ENCODE peak calls at places on chromosome 3, in five cellular contexts. One of them, this sample, is unnamed.

GRCh38 chr3:45599424-45599886 is 4.9 kb downstream of the LIMD1 start:
- DNase-seq in myocyte: peak
- DNase-seq in uterus: no peak
- DNase-seq in cardiac fibroblast: no peak
- DNase-seq in naive thymus-derived CD8-positive, alpha-beta T cell: no peak
- DNase-seq in this sample: no peak

GRCh38 chr3:107555359-107555758 is 32.6 kb downstream of the BBX start:
- DNase-seq in myocyte: no peak
- DNase-seq in uterus: no peak
- DNase-seq in cardiac fibroblast: no peak
- DNase-seq in naive thymus-derived CD8-positive, alpha-beta T cell: no peak
- DNase-seq in this sample: no peak

GRCh38 chr3:143668924-143669790 is 179.1 kb downstream of the SLC9A9 start:
- DNase-seq in myocyte: no peak
- DNase-seq in uterus: no peak
- DNase-seq in cardiac fibroblast: no peak
- DNase-seq in naive thymus-derived CD8-positive, alpha-beta T cell: no peak
- DNase-seq in this sample: no peak

GRCh38 chr3:185823280-185824044 is 1.4 kb downstream of the IGF2BP2 start:
- DNase-seq in myocyte: peak
- DNase-seq in uterus: peak
- DNase-seq in cardiac fibroblast: peak
- DNase-seq in naive thymus-derived CD8-positive, alpha-beta T cell: no peak
- DNase-seq in this sample: no peak

GRCh38 chr3:8239095-8239494 is 262.5 kb upstream of the LMCD1 start:
- DNase-seq in myocyte: no peak
- DNase-seq in uterus: no peak
- DNase-seq in cardiac fibroblast: no peak
- DNase-seq in naive thymus-derived CD8-positive, alpha-beta T cell: no peak
- DNase-seq in this sample: no peak

GRCh38 chr3:108090066-108090700 is 648 bp downstream of the CD47 start:
- DNase-seq in myocyte: peak
- DNase-seq in uterus: peak
- DNase-seq in cardiac fibroblast: peak
- DNase-seq in naive thymus-derived CD8-positive, alpha-beta T cell: peak
- DNase-seq in this sample: peak

GRCh38 chr3:24483873-24484272 is 10.8 kb downstream of the THRB start:
- DNase-seq in myocyte: no peak
- DNase-seq in uterus: no peak
- DNase-seq in cardiac fibroblast: no peak
- DNase-seq in naive thymus-derived CD8-positive, alpha-beta T cell: no peak
- DNase-seq in this sample: peak

GRCh38 chr3:70716832-70717231 is 404.4 kb upstream of the MDFIC2 start:
- DNase-seq in myocyte: peak
- DNase-seq in uterus: peak
- DNase-seq in cardiac fibroblast: peak
- DNase-seq in naive thymus-derived CD8-positive, alpha-beta T cell: no peak
- DNase-seq in this sample: peak

GRCh38 chr3:137217733-137218132 is 259.9 kb downstream of the IL20RB start:
- DNase-seq in myocyte: no peak
- DNase-seq in uterus: no peak
- DNase-seq in cardiac fibroblast: no peak
- DNase-seq in naive thymus-derived CD8-positive, alpha-beta T cell: no peak
- DNase-seq in this sample: no peak

GRCh38 chr3:133797396-133798105 is 8.1 kb upstream of the SRPRB start:
- DNase-seq in myocyte: no peak
- DNase-seq in uterus: no peak
- DNase-seq in cardiac fibroblast: no peak
- DNase-seq in naive thymus-derived CD8-positive, alpha-beta T cell: no peak
- DNase-seq in this sample: no peak

GRCh38 chr3:12479919-12480425 is 4.3 kb upstream of the TSEN2 start:
- DNase-seq in myocyte: peak
- DNase-seq in uterus: peak
- DNase-seq in cardiac fibroblast: peak
- DNase-seq in naive thymus-derived CD8-positive, alpha-beta T cell: peak
- DNase-seq in this sample: no peak

GRCh38 chr3:195537995-195538394 is 5.1 kb downstream of the PPP1R2 start:
- DNase-seq in myocyte: peak
- DNase-seq in uterus: no peak
- DNase-seq in cardiac fibroblast: no peak
- DNase-seq in naive thymus-derived CD8-positive, alpha-beta T cell: no peak
- DNase-seq in this sample: no peak

GRCh38 chr3:45929042-45929679 is 14.1 kb upstream of the CXCR6 start:
- DNase-seq in myocyte: peak
- DNase-seq in uterus: no peak
- DNase-seq in cardiac fibroblast: peak
- DNase-seq in naive thymus-derived CD8-positive, alpha-beta T cell: peak
- DNase-seq in this sample: no peak

GRCh38 chr3:196941846-196942225 is 492 bp downstream of the NCBP2 start:
- DNase-seq in myocyte: no peak
- DNase-seq in uterus: no peak
- DNase-seq in cardiac fibroblast: peak
- DNase-seq in naive thymus-derived CD8-positive, alpha-beta T cell: peak
- DNase-seq in this sample: no peak

GRCh38 chr3:23928525-23928924 is 11.6 kb downstream of the RPL15 start:
- DNase-seq in myocyte: no peak
- DNase-seq in uterus: no peak
- DNase-seq in cardiac fibroblast: no peak
- DNase-seq in naive thymus-derived CD8-positive, alpha-beta T cell: no peak
- DNase-seq in this sample: no peak

GRCh38 chr3:35932995-35933394 is 293.7 kb downstream of the ARPP21 start:
- DNase-seq in myocyte: peak
- DNase-seq in uterus: no peak
- DNase-seq in cardiac fibroblast: peak
- DNase-seq in naive thymus-derived CD8-positive, alpha-beta T cell: no peak
- DNase-seq in this sample: no peak

GRCh38 chr3:10550705-10551104 is 45.3 kb upstream of the ATP2B2 start:
- DNase-seq in myocyte: peak
- DNase-seq in uterus: no peak
- DNase-seq in cardiac fibroblast: no peak
- DNase-seq in naive thymus-derived CD8-positive, alpha-beta T cell: no peak
- DNase-seq in this sample: no peak

GRCh38 chr3:59876533-59877062 is 826.8 kb upstream of the CFAP20DC start:
- DNase-seq in myocyte: no peak
- DNase-seq in uterus: no peak
- DNase-seq in cardiac fibroblast: no peak
- DNase-seq in naive thymus-derived CD8-positive, alpha-beta T cell: no peak
- DNase-seq in this sample: no peak

GRCh38 chr3:169556909-169557308 is 106.6 kb downstream of the MECOM start:
- DNase-seq in myocyte: no peak
- DNase-seq in uterus: no peak
- DNase-seq in cardiac fibroblast: no peak
- DNase-seq in naive thymus-derived CD8-positive, alpha-beta T cell: no peak
- DNase-seq in this sample: no peak

GRCh38 chr3:126750760-126751129 is 46.7 kb downstream of the CHCHD6 start:
- DNase-seq in myocyte: peak
- DNase-seq in uterus: no peak
- DNase-seq in cardiac fibroblast: no peak
- DNase-seq in naive thymus-derived CD8-positive, alpha-beta T cell: no peak
- DNase-seq in this sample: no peak

GRCh38 chr3:64224826-64225606 is at the start of gene PRICKLE2:
- DNase-seq in myocyte: peak
- DNase-seq in uterus: peak
- DNase-seq in cardiac fibroblast: peak
- DNase-seq in naive thymus-derived CD8-positive, alpha-beta T cell: no peak
- DNase-seq in this sample: peak

GRCh38 chr3:112341386-112341785 is 8.4 kb downstream of the CD200 start:
- DNase-seq in myocyte: no peak
- DNase-seq in uterus: no peak
- DNase-seq in cardiac fibroblast: no peak
- DNase-seq in naive thymus-derived CD8-positive, alpha-beta T cell: no peak
- DNase-seq in this sample: no peak

GRCh38 chr3:194333212-194333980 is 17.7 kb downstream of the CPN2 start:
- DNase-seq in myocyte: peak
- DNase-seq in uterus: peak
- DNase-seq in cardiac fibroblast: peak
- DNase-seq in naive thymus-derived CD8-positive, alpha-beta T cell: peak
- DNase-seq in this sample: peak

GRCh38 chr3:157122116-157122515 is 37.8 kb downstream of the CCNL1 start:
- DNase-seq in myocyte: peak
- DNase-seq in uterus: peak
- DNase-seq in cardiac fibroblast: peak
- DNase-seq in naive thymus-derived CD8-positive, alpha-beta T cell: no peak
- DNase-seq in this sample: no peak

GRCh38 chr3:11072631-11073030 is 80.1 kb downstream of the SLC6A1 start:
- DNase-seq in myocyte: no peak
- DNase-seq in uterus: no peak
- DNase-seq in cardiac fibroblast: no peak
- DNase-seq in naive thymus-derived CD8-positive, alpha-beta T cell: no peak
- DNase-seq in this sample: no peak

GRCh38 chr3:142019794-142020320 is 129.5 kb downstream of the TFDP2 start:
- DNase-seq in myocyte: no peak
- DNase-seq in uterus: no peak
- DNase-seq in cardiac fibroblast: no peak
- DNase-seq in naive thymus-derived CD8-positive, alpha-beta T cell: no peak
- DNase-seq in this sample: no peak

GRCh38 chr3:126304704-126305103 is 52.5 kb downstream of the KLF15 start:
- DNase-seq in myocyte: no peak
- DNase-seq in uterus: no peak
- DNase-seq in cardiac fibroblast: no peak
- DNase-seq in naive thymus-derived CD8-positive, alpha-beta T cell: no peak
- DNase-seq in this sample: no peak

GRCh38 chr3:76065975-76066374 is 280.6 kb upstream of the ZNF717 start:
- DNase-seq in myocyte: peak
- DNase-seq in uterus: no peak
- DNase-seq in cardiac fibroblast: no peak
- DNase-seq in naive thymus-derived CD8-positive, alpha-beta T cell: no peak
- DNase-seq in this sample: no peak

GRCh38 chr3:58021072-58021959 is 13.1 kb downstream of the FLNB start:
- DNase-seq in myocyte: no peak
- DNase-seq in uterus: no peak
- DNase-seq in cardiac fibroblast: no peak
- DNase-seq in naive thymus-derived CD8-positive, alpha-beta T cell: no peak
- DNase-seq in this sample: no peak

GRCh38 chr3:66609660-66610547 is 109.1 kb upstream of the LRIG1 start:
- DNase-seq in myocyte: peak
- DNase-seq in uterus: no peak
- DNase-seq in cardiac fibroblast: peak
- DNase-seq in naive thymus-derived CD8-positive, alpha-beta T cell: no peak
- DNase-seq in this sample: no peak

GRCh38 chr3:19348929-19349564 is 200.7 kb downstream of the KCNH8 start:
- DNase-seq in myocyte: peak
- DNase-seq in uterus: no peak
- DNase-seq in cardiac fibroblast: peak
- DNase-seq in naive thymus-derived CD8-positive, alpha-beta T cell: no peak
- DNase-seq in this sample: no peak

GRCh38 chr3:127684871-127685707 is 12.3 kb downstream of the ABTB1 start:
- DNase-seq in myocyte: no peak
- DNase-seq in uterus: peak
- DNase-seq in cardiac fibroblast: no peak
- DNase-seq in naive thymus-derived CD8-positive, alpha-beta T cell: no peak
- DNase-seq in this sample: no peak

GRCh38 chr3:3991598-3991997 is 192.4 kb downstream of the LRRN1 start:
- DNase-seq in myocyte: no peak
- DNase-seq in uterus: no peak
- DNase-seq in cardiac fibroblast: no peak
- DNase-seq in naive thymus-derived CD8-positive, alpha-beta T cell: no peak
- DNase-seq in this sample: no peak

GRCh38 chr3:31581660-31582059 is 48.9 kb downstream of the STT3B start:
- DNase-seq in myocyte: no peak
- DNase-seq in uterus: no peak
- DNase-seq in cardiac fibroblast: peak
- DNase-seq in naive thymus-derived CD8-positive, alpha-beta T cell: no peak
- DNase-seq in this sample: no peak

This sample was measured in tibial nerve.